ENCODE peak calls at places on chromosomes 3 and 15, in seven cellular contexts. W is sigmoid colon; V is CD8-positive, alpha-beta T cell; S is Karpas-422; B is heart left ventricle; Z is naive thymus-derived CD4-positive, alpha-beta T cell; O is GM23248. Y is an unnamed sample.

GRCh38 chr15:72227192-72227586 is 3.8 kb downstream of the PKM start:
- DNase-seq in W (no peak), V (no peak), S (no peak), B (no peak), Z (no peak), O (peak; percentile 92), Y (no peak)

GRCh38 chr3:14487086-14487485 is 53.1 kb downstream of the GRIP2 start:
- DNase-seq in W (no peak), V (no peak), S (no peak), B (no peak), Z (no peak), O (no peak), Y (no peak)

GRCh38 chr3:155946178-155946577 is 75.7 kb downstream of the GMPS start:
- DNase-seq in W (no peak), V (no peak), S (no peak), B (no peak), Z (no peak), O (peak; percentile 86), Y (no peak)

GRCh38 chr3:179837374-179837773 is 184.5 kb downstream of the USP13 start:
- DNase-seq in W (no peak), V (no peak), S (no peak), B (no peak), Z (no peak), O (peak; percentile 12), Y (no peak)

GRCh38 chr3:60512506-60512905 is 738.7 kb downstream of the FHIT start:
- DNase-seq in W (no peak), V (no peak), S (no peak), B (no peak), Z (no peak), O (no peak), Y (no peak)

GRCh38 chr15:66069751-66070150 is 183.8 kb downstream of the MEGF11 start:
- DNase-seq in W (peak; percentile 10), V (no peak), S (no peak), B (no peak), Z (no peak), O (no peak), Y (no peak)

GRCh38 chr3:10988003-10988402 is 4.5 kb upstream of the SLC6A1 start:
- DNase-seq in W (no peak), V (no peak), S (no peak), B (no peak), Z (no peak), O (no peak), Y (no peak)

GRCh38 chr3:128009952-128010846 is 42.0 kb upstream of the SEC61A1 start:
- DNase-seq in W (no peak), V (no peak), S (no peak), B (no peak), Z (no peak), O (peak; percentile 78), Y (no peak)

GRCh38 chr3:118766306-118766669 is 268.4 kb downstream of the IGSF11 start:
- DNase-seq in W (no peak), V (no peak), S (no peak), B (no peak), Z (no peak), O (no peak), Y (no peak)

GRCh38 chr3:111954228-111954990 is 24.4 kb upstream of the ABHD10 start:
- DNase-seq in W (no peak), V (no peak), S (no peak), B (no peak), Z (no peak), O (peak; percentile 42), Y (no peak)

GRCh38 chr3:78116874-78117273 is 1077.0 kb downstream of the ROBO2 start:
- DNase-seq in W (no peak), V (no peak), S (no peak), B (no peak), Z (no peak), O (no peak), Y (peak; percentile 75)

GRCh38 chr3:74883690-74884089 is 269.2 kb upstream of the CNTN3 start:
- DNase-seq in W (no peak), V (no peak), S (peak; percentile 51), B (no peak), Z (no peak), O (peak; percentile 65), Y (no peak)

GRCh38 chr3:107847791-107848190 is 243.0 kb downstream of the CD47 start:
- DNase-seq in W (no peak), V (no peak), S (no peak), B (no peak), Z (no peak), O (no peak), Y (no peak)

GRCh38 chr3:149332227-149332765 is 1.1 kb downstream of the TM4SF18 start:
- DNase-seq in W (no peak), V (no peak), S (no peak), B (no peak), Z (no peak), O (peak; percentile 20), Y (no peak)

GRCh38 chr3:177300039-177300833 is 103.0 kb upstream of the TBL1XR1 start:
- DNase-seq in W (no peak), V (no peak), S (no peak), B (peak; percentile 20), Z (no peak), O (peak; percentile 23), Y (peak; percentile 52)

GRCh38 chr15:90530250-90531051 is 728 bp downstream of the CRTC3 start:
- DNase-seq in W (peak; percentile 70), V (peak; percentile 44), S (peak; percentile 80), B (peak; percentile 63), Z (peak; percentile 51), O (peak; percentile 70), Y (peak; percentile 50)

GRCh38 chr3:194134231-194134756 is 1.7 kb upstream of the HES1 start:
- DNase-seq in W (peak; percentile 87), V (no peak), S (peak; percentile 82), B (peak; percentile 80), Z (no peak), O (peak; percentile 86), Y (no peak)

GRCh38 chr3:55204417-55204816 is 276.6 kb upstream of the LRTM1 start:
- DNase-seq in W (no peak), V (no peak), S (no peak), B (no peak), Z (no peak), O (no peak), Y (no peak)

GRCh38 chr15:31034152-31034551 is 42.7 kb upstream of the MTMR10 start:
- DNase-seq in W (no peak), V (no peak), S (no peak), B (no peak), Z (no peak), O (peak; percentile 53), Y (no peak)

GRCh38 chr3:94171954-94172353 is 109.1 kb downstream of the NSUN3 start:
- DNase-seq in W (no peak), V (no peak), S (no peak), B (no peak), Z (no peak), O (no peak), Y (no peak)

GRCh38 chr15:55856506-55856905 is 113.6 kb upstream of the PRTG start:
- DNase-seq in W (no peak), V (no peak), S (no peak), B (no peak), Z (no peak), O (no peak), Y (no peak)

GRCh38 chr15:69712999-69713398 is 260.4 kb downstream of the RPLP1 start:
- DNase-seq in W (no peak), V (no peak), S (no peak), B (no peak), Z (no peak), O (no peak), Y (no peak)

GRCh38 chr3:48784426-48785120 is 63.1 kb downstream of the PRKAR2A start:
- DNase-seq in W (no peak), V (no peak), S (no peak), B (no peak), Z (no peak), O (peak; percentile 39), Y (no peak)

GRCh38 chr3:172341482-172342059 is 106.7 kb downstream of the GHSR start:
- DNase-seq in W (no peak), V (no peak), S (peak; percentile 85), B (no peak), Z (peak; percentile 35), O (peak; percentile 71), Y (peak; percentile 11)

GRCh38 chr3:47412842-47413520 is 32.2 kb downstream of the PTPN23 start:
- DNase-seq in W (no peak), V (no peak), S (no peak), B (no peak), Z (no peak), O (no peak), Y (no peak)

GRCh38 chr15:34001536-34001935 is 33.2 kb downstream of the CHRM5 start:
- DNase-seq in W (no peak), V (no peak), S (no peak), B (no peak), Z (no peak), O (peak; percentile 35), Y (no peak)

GRCh38 chr15:95371664-95372063 is 958.8 kb upstream of the NR2F2 start:
- DNase-seq in W (no peak), V (no peak), S (no peak), B (no peak), Z (no peak), O (peak; percentile 26), Y (no peak)

GRCh38 chr15:31503256-31503655 is 176.6 kb downstream of the KLF13 start:
- DNase-seq in W (no peak), V (no peak), S (no peak), B (no peak), Z (no peak), O (no peak), Y (no peak)

GRCh38 chr3:170773682-170774081 is 96.3 kb downstream of the RPL22L1 start:
- DNase-seq in W (no peak), V (no peak), S (no peak), B (no peak), Z (no peak), O (no peak), Y (no peak)

GRCh38 chr3:167736997-167737396 is 1.5 kb downstream of the SERPINI1 start:
- DNase-seq in W (no peak), V (no peak), S (no peak), B (no peak), Z (no peak), O (no peak), Y (no peak)
- H3K27ac ChIP-seq in W (no peak overlapping the region), V (no peak overlapping the region), S (no peak overlapping the region), B (no peak overlapping the region), Z (no peak overlapping the region), O (no peak overlapping the region), Y (no peak overlapping the region)

GRCh38 chr3:24622696-24623225 is 128.1 kb upstream of the THRB start:
- DNase-seq in W (no peak), V (no peak), S (no peak), B (no peak), Z (no peak), O (no peak), Y (no peak)
- H3K36me3 ChIP-seq in W (no peaks in the 10 kb centered on the region), V (no peaks in the 10 kb centered on the region), S (no peaks in the 10 kb centered on the region), B (no peaks in the 10 kb centered on the region), Z (no peaks in the 10 kb centered on the region), O (no peaks in the 10 kb centered on the region), Y (no peaks in the 10 kb centered on the region)

DNA sequence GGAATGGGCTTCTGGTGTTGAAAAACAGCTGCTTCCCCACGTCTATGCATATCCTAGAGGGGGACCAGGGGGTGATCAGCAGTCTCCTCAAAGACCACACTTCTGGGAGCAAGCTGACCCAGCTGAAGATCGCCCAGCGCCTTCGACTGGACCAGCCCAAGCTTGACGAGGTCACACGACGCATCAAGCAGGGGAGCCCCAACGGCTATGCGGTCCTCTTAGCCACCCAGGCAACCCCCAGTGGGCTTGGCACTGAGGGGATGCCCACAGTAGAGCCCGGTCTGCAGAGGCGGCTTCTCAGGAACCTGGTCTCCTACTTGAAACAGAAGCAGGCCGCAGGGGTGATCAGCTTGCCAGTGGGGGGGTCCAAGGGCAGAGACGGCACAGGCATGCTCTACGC is 2.5 kb downstream of the RBM15B start:
- DNase-seq in W (no peak), V (no peak), S (no peak), B (no peak), Z (no peak), O (no peak), Y (no peak)
- H3K27ac ChIP-seq in W (no peak overlapping the region), V (no peak overlapping the region), S (no peak overlapping the region), B (no peak overlapping the region), Z (no peak overlapping the region), O (no peak overlapping the region), Y (no peak overlapping the region)

GRCh38 chr15:97171556-97171955 is 788.9 kb upstream of the ARRDC4 start:
- DNase-seq in W (no peak), V (no peak), S (no peak), B (no peak), Z (no peak), O (no peak), Y (no peak)
- H3K36me3 ChIP-seq in W (no peaks in the 10 kb centered on the region), V (no peaks in the 10 kb centered on the region), S (no peaks in the 10 kb centered on the region), B (no peaks in the 10 kb centered on the region), Z (no peaks in the 10 kb centered on the region), O (no peaks in the 10 kb centered on the region), Y (no peaks in the 10 kb centered on the region)

Y was measured in SJCRH30.